ENCODE peak calls at places on chromosomes 4 and X, in five cellular contexts. F, U, K, S and Z are unnamed samples.

GRCh38 chr4:134807231-134807745 is 605.7 kb upstream of the PABPC4L start:
- DNase-seq in F (no peak), U (no peak), K (peak), S (no peak), Z (peak)

GRCh38 chrX:45847966-45848365 is 647.3 kb upstream of the DIPK2B start:
- DNase-seq in F (no peak), U (no peak), K (peak), S (no peak), Z (no peak)

GRCh38 chr4:15478724-15479088 is 9.0 kb downstream of the CC2D2A start:
- DNase-seq in F (no peak), U (no peak), K (no peak), S (no peak), Z (no peak)

GRCh38 chr4:82618321-82618720 is 56.5 kb upstream of the TMEM150C start:
- DNase-seq in F (peak), U (no peak), K (peak), S (no peak), Z (peak)

GRCh38 chr4:41442818-41443217 is 95.1 kb upstream of the LIMCH1 start:
- DNase-seq in F (no peak), U (peak), K (peak), S (no peak), Z (peak)

GRCh38 chr4:1300466-1301455 is 11.1 kb downstream of the MAEA start:
- DNase-seq in F (no peak), U (peak), K (peak), S (no peak), Z (peak)

GRCh38 chrX:42678133-42678532 is 99.8 kb downstream of the PPP1R2C start:
- DNase-seq in F (peak), U (peak), K (peak), S (no peak), Z (peak)

GRCh38 chrX:46549914-46550313 is 4.7 kb upstream of the ZNF674 start:
- DNase-seq in F (no peak), U (no peak), K (no peak), S (no peak), Z (no peak)

GRCh38 chr4:153212755-153213154 is 8.5 kb downstream of the TRIM2 start:
- DNase-seq in F (no peak), U (no peak), K (no peak), S (no peak), Z (no peak)

GRCh38 chrX:1661048-1661921 is 46.4 kb downstream of the ASMT start:
- DNase-seq in F (peak), U (no peak), K (no peak), S (no peak), Z (no peak)

GRCh38 chr4:12791536-12791935 is 692.6 kb downstream of the RAB28 start:
- DNase-seq in F (no peak), U (no peak), K (no peak), S (no peak), Z (no peak)

GRCh38 chrX:42673411-42673810 is 104.6 kb downstream of the PPP1R2C start:
- DNase-seq in F (no peak), U (no peak), K (no peak), S (no peak), Z (peak)

GRCh38 chr4:12488672-12489071 is 995.5 kb downstream of the RAB28 start:
- DNase-seq in F (no peak), U (no peak), K (no peak), S (no peak), Z (no peak)

GRCh38 chr4:15506464-15506863 is 36.8 kb downstream of the CC2D2A start:
- DNase-seq in F (no peak), U (no peak), K (peak), S (no peak), Z (peak)

GRCh38 chrX:56788717-56789122 is 59.7 kb downstream of the NBDY start:
- DNase-seq in F (no peak), U (peak), K (no peak), S (no peak), Z (no peak)

GRCh38 chr4:94545296-94545695 is 93.6 kb downstream of the PDLIM5 start:
- DNase-seq in F (no peak), U (peak), K (peak), S (no peak), Z (no peak)

GRCh38 chr4:104795264-104795934 is 300.7 kb upstream of the CXXC4 start:
- DNase-seq in F (no peak), U (no peak), K (no peak), S (no peak), Z (peak)

GRCh38 chr4:76585270-76585669 is 150.2 kb downstream of the SHROOM3 start:
- DNase-seq in F (no peak), U (no peak), K (peak), S (no peak), Z (no peak)

GRCh38 chr4:126451237-126451885 is 1136.6 kb downstream of the FAT4 start:
- DNase-seq in F (no peak), U (no peak), K (peak), S (no peak), Z (no peak)

GRCh38 chrX:113384628-113385027 is 544.0 kb upstream of the AMOT start:
- DNase-seq in F (no peak), U (no peak), K (peak), S (no peak), Z (peak)

GRCh38 chr4:87375719-87376291 is 15.2 kb downstream of the HSD17B11 start:
- DNase-seq in F (peak), U (peak), K (peak), S (no peak), Z (peak)

GRCh38 chr4:148017801-148018200 is 285.9 kb downstream of the ARHGAP10 start:
- DNase-seq in F (no peak), U (no peak), K (no peak), S (peak), Z (peak)

GRCh38 chr4:80301884-80302283 is 33.6 kb upstream of the CFAP299 start:
- DNase-seq in F (no peak), U (no peak), K (no peak), S (no peak), Z (no peak)

GRCh38 chr4:113450681-113451080 is 310.9 kb downstream of the CAMK2D start:
- DNase-seq in F (no peak), U (no peak), K (no peak), S (no peak), Z (no peak)

GRCh38 chr4:189059996-189060570 is 880.6 kb upstream of the FRG1 start:
- DNase-seq in F (no peak), U (no peak), K (no peak), S (no peak), Z (no peak)